ENCODE peak calls at places on chromosomes 3 and 15, in six cellular contexts. Q is GM23338; W is naive thymus-derived CD4-positive, alpha-beta T cell; M is Panc1; U is upper lobe of left lung; A is psoas muscle. E is an unnamed sample.

GRCh38 chr15:43702174-43702573 is 8.5 kb downstream of the CKMT1A start:
- DNase-seq in Q (no peak), U (no peak), A (no peak), W (no peak), M (no peak), E (no peak)

GRCh38 chr3:123305192-123305591 is 103.4 kb downstream of the SEC22A start:
- DNase-seq in M (no peak), A (peak; percentile 13), W (no peak), Q (no peak), U (no peak), E (no peak)

GRCh38 chr3:131503328-131503650 is 518 bp upstream of the MRPL3 start:
- DNase-seq in W (no peak), U (no peak), Q (peak; percentile 3), M (no peak), A (no peak), E (no peak)

GRCh38 chr3:70824785-70825184 is 512.3 kb upstream of the MDFIC2 start:
- DNase-seq in Q (no peak), W (no peak), M (no peak), U (no peak), A (no peak), E (no peak)

GRCh38 chr15:33370225-33371020 is 59.7 kb downstream of the RYR3 start:
- DNase-seq in U (no peak), W (no peak), M (no peak), Q (no peak), A (no peak), E (no peak)

GRCh38 chr3:99859855-99860254 is 42.2 kb downstream of the CMSS1 start:
- DNase-seq in U (no peak), W (no peak), Q (no peak), A (no peak), M (peak; percentile 79), E (no peak)

GRCh38 chr3:149992416-149993058 is 21.8 kb upstream of the PFN2 start:
- DNase-seq in Q (peak; percentile 71), U (no peak), A (no peak), M (no peak), W (no peak), E (no peak)

GRCh38 chr15:92429378-92430066 is 35.8 kb downstream of the ST8SIA2 start:
- DNase-seq in A (no peak), U (no peak), Q (peak; percentile 61), W (no peak), M (peak; percentile 8), E (no peak)

GRCh38 chr15:50542051-50542450 is 4.4 kb downstream of the USP50 start:
- DNase-seq in Q (no peak), W (no peak), U (no peak), A (no peak), M (no peak), E (no peak)

GRCh38 chr3:37074178-37074577 is 80.9 kb downstream of the MLH1 start:
- DNase-seq in A (no peak), W (no peak), M (no peak), Q (no peak), U (no peak), E (no peak)

GRCh38 chr3:126186749-126187148 is 6.4 kb upstream of the ALDH1L1 start:
- DNase-seq in U (no peak), W (no peak), A (no peak), M (no peak), Q (no peak), E (no peak)

GRCh38 chr3:140731440-140732119 is 53.7 kb downstream of the TRIM42 start:
- DNase-seq in A (no peak), U (no peak), W (no peak), Q (no peak), M (no peak), E (no peak)

GRCh38 chr15:58078591-58078990 is 13.1 kb upstream of the ALDH1A2 start:
- DNase-seq in Q (no peak), M (no peak), U (no peak), A (no peak), W (no peak), E (no peak)

GRCh38 chr3:186283651-186284445 is 78.2 kb downstream of the DGKG start:
- DNase-seq in A (no peak), U (no peak), W (no peak), M (no peak), Q (no peak), E (no peak)

GRCh38 chr3:140736863-140737460 is 59.1 kb downstream of the TRIM42 start:
- DNase-seq in W (no peak), A (peak; percentile 71), Q (peak; percentile 77), U (peak; percentile 25), M (no peak), E (no peak)

GRCh38 chr3:192489579-192489978 is 237.8 kb downstream of the FGF12 start:
- DNase-seq in W (no peak), A (no peak), M (no peak), Q (no peak), U (no peak), E (no peak)

GRCh38 chr3:45986303-45986982 is 9.2 kb downstream of the FYCO1 start:
- DNase-seq in Q (no peak), A (no peak), M (peak; percentile 18), W (no peak), U (peak; percentile 80), E (no peak)

GRCh38 chr3:42166214-42166613 is 75.1 kb downstream of the TRAK1 start:
- DNase-seq in A (no peak), W (no peak), Q (no peak), M (no peak), U (no peak), E (no peak)

GRCh38 chr3:171556133-171556532 is 95.9 kb upstream of the TNIK start:
- DNase-seq in M (no peak), U (no peak), W (no peak), A (no peak), Q (no peak), E (no peak)

GRCh38 chr3:162740941-162741596 is 1244.5 kb downstream of the OTOL1 start:
- DNase-seq in U (no peak), W (no peak), A (no peak), M (no peak), Q (peak; percentile 92), E (no peak)

GRCh38 chr3:42734263-42734860 is 31.8 kb upstream of the HHATL start:
- DNase-seq in U (no peak), Q (no peak), M (no peak), A (no peak), W (no peak), E (no peak)

GRCh38 chr15:98442379-98442833 is 205.9 kb upstream of the IGF1R start:
- DNase-seq in Q (peak; percentile 86), A (no peak), M (peak; percentile 36), W (no peak), U (peak; percentile 34), E (no peak)

GRCh38 chr15:75172168-75172841 is 29.4 kb upstream of the C15orf39 start:
- DNase-seq in M (no peak), Q (no peak), A (no peak), U (no peak), W (no peak), E (no peak)

DNA sequence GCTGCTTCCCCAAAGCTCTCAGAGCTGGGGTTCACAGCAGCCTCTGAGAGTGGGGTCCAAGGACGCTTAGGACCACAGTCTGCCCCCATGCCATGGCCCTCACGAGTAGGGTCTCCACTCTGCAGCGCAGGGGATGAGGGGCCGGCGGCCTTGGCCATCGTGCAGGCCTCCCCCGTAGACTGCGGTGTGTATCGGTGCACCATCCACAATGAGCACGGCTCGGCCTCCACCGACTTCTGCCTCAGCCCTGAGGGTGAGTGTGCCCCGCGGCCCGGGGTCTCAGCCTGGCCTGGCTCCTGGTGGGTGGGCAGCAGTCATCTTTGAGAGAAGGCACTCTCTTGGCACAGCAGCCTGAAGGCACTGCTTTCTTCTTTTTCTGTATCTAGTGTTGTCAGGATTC is 24.8 kb upstream of the SLC28A1 start:
- DNase-seq in U (no peak), A (no peak), Q (no peak), M (no peak), W (no peak), E (no peak)
- H3K27ac ChIP-seq in U (no peak overlapping the region), A (peak overlapping the region; percentile 9), Q (no peak overlapping the region), M (no peak overlapping the region), W (no peak overlapping the region), E (no peak overlapping the region)

DNA sequence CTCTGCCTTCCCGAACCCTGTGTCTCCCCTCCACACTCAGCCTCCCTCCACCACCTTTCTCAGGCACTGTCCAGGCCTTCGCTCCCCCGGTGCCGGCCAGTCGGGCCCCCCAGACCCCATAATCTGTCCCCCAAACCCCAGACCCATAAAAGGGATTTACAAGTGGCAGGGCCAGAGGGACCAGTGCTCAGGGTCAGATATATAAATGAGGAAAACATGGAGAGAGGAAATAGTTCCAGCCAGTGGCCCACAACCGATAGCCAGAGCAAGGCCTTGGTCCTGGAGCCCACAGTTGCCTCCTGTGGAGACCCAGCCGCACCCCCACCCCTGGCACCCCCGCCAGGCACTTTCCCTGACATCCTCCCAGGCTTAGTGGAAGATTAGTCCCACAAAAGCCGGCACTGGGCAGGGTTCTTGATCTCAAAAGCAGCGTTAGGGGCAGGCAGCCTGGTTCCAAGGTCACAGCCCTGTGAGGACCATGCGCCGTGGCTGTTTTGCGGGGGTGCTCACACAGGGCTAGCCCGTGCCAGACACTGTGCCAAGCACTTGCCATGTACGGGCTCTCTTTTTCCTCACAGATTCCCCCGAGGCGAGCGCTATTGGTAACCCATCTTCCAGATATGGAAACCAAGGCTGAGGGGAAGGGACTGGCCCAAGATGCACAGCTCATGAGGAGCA is 1.1 kb upstream of the PLXND1 start:
- DNase-seq in M (no peak), Q (no peak), A (no peak), U (no peak), W (no peak), E (no peak)
- H3K36me3 ChIP-seq in M (no peaks in the 10 kb centered on the region), Q (no peaks in the 10 kb centered on the region), A (no peaks in the 10 kb centered on the region), U (no peaks in the 10 kb centered on the region), W (no peaks in the 10 kb centered on the region), E (no peaks in the 10 kb centered on the region)

DNA sequence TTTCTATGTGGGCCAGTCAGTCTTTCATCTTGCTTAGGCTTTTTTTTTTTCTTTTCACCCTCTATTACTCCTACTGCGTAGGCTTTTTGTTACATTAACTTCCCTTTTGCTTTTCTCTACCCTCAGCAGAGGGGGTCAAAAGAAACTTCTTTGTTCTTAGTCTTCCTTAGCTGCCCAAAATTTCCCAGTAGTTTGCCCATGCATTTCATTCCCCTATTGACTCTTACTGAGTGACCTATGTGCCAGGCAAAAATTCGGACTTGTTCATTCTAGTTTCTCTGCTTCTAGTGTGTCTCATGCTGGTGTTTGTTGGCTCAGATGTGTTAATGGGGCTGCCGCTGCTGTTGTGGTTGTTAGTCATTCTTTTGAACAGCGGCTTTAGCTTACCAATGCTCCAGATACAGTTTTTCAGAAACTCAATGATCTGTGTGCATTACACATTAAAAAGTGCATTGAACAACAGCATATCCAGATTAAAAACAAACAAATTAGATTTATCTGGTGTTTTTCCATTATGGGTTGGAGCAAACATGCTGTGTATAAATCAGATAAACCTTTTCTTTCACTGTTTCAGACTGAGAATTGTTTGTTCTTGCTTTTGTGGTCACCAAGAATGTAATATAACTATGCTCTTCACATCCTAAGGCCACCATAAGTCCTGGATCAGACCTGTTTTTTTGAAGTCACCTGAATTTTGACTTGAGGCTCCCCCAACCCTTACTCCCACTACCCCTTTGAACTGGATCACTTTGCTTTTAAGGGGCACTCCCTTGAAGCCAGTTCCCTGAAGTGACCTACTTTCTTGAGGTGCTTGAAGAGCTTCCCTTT is 43.1 kb downstream of the PDE8A start:
- DNase-seq in M (no peak), A (no peak), U (no peak), W (no peak), Q (no peak), E (no peak)
- H3K27ac ChIP-seq in M (peak overlapping the region; percentile 20), A (no peak overlapping the region), U (no peak overlapping the region), W (no peak overlapping the region), Q (no peak overlapping the region), E (no peak overlapping the region)

DNA sequence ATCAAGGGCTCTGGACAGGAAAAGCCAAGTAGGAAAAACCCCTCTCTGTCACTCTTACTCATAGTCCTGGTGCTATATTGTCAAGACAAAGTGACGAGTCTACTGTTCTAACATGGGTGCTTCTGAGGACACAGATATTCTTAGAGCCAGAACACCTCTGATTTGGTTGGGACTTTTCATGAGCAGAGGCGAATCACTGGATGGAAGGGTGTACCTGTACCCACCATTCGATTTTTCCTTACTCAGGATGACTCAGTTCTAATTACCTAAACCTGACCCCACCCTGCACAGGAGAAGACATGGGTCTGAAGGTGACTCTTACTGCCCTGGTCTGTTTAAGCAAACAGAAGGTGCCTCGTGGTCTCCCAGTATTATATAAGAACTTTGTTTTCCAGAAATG is 58.5 kb downstream of the ABCC5 start:
- DNase-seq in M (no peak), A (no peak), Q (no peak), W (no peak), U (no peak), E (no peak)
- H3K36me3 ChIP-seq in M (no peaks in the 10 kb centered on the region), A (peaks cover 83% of the 10 kb centered on the region), Q (peaks cover 3% of the 10 kb centered on the region), W (no peaks in the 10 kb centered on the region), U (no peaks in the 10 kb centered on the region), E (peaks cover 7% of the 10 kb centered on the region)